ENCODE peak calls at places on chromosomes 4 and X, in four cellular contexts. Z, H, B and G are unnamed samples.

GRCh38 chrX:43446752-43447151 is 209.3 kb upstream of the MAOA start:
- DNase-seq in Z (no peak), H (no peak), B (no peak), G (no peak)

GRCh38 chr4:89724716-89725115 is 112.2 kb downstream of the SNCA start:
- DNase-seq in Z (no peak), H (peak), B (no peak), G (no peak)

GRCh38 chrX:72105436-72105835 is 26.3 kb downstream of the RTL5 start:
- DNase-seq in Z (no peak), H (no peak), B (no peak), G (no peak)

GRCh38 chr4:38562751-38563198 is 101.2 kb upstream of the KLF3 start:
- DNase-seq in Z (peak), H (peak), B (peak), G (peak)

GRCh38 chr4:94813221-94813620 is 55.5 kb downstream of the BMPR1B start:
- DNase-seq in Z (no peak), H (no peak), B (no peak), G (no peak)

GRCh38 chr4:168737441-168738176 is 240.8 kb downstream of the PALLD start:
- DNase-seq in Z (no peak), H (no peak), B (no peak), G (no peak)

GRCh38 chr4:141669501-141669900 is 33.1 kb downstream of the IL15 start:
- DNase-seq in Z (no peak), H (no peak), B (no peak), G (no peak)

GRCh38 chr4:864456-865120 is 38.7 kb upstream of the CPLX1 start:
- DNase-seq in Z (no peak), H (no peak), B (no peak), G (no peak)

GRCh38 chr4:140688711-140689598 is 67.2 kb downstream of the TBC1D9 start:
- DNase-seq in Z (no peak), H (peak), B (no peak), G (no peak)

GRCh38 chr4:173057442-173057841 is 111.2 kb upstream of the GALNT7 start:
- DNase-seq in Z (no peak), H (peak), B (no peak), G (no peak)

GRCh38 chrX:106752101-106752678 is 25.7 kb downstream of the RNF128 start:
- DNase-seq in Z (no peak), H (peak), B (no peak), G (no peak)

GRCh38 chr4:165970703-165971420 is 97.8 kb downstream of the TLL1 start:
- DNase-seq in Z (no peak), H (peak), B (no peak), G (no peak)

GRCh38 chrX:10254746-10255145 is 98.0 kb downstream of the CLCN4 start:
- DNase-seq in Z (no peak), H (peak), B (no peak), G (peak)

GRCh38 chrX:6225307-6226052 is 3.2 kb downstream of the NLGN4X start:
- DNase-seq in Z (no peak), H (no peak), B (no peak), G (no peak)

GRCh38 chr4:53281438-53281837 is 84.4 kb downstream of the SCFD2 start:
- DNase-seq in Z (no peak), H (no peak), B (no peak), G (no peak)

GRCh38 chr4:52552778-52553177 is 106.3 kb downstream of the USP46 start:
- DNase-seq in Z (no peak), H (peak), B (no peak), G (no peak)

GRCh38 chr4:28636971-28637370 is 1776.3 kb downstream of the STIM2 start:
- DNase-seq in Z (no peak), H (no peak), B (no peak), G (no peak)

GRCh38 chrX:31280580-31280979 is 208.7 kb upstream of the FTHL17 start:
- DNase-seq in Z (no peak), H (no peak), B (no peak), G (no peak)

GRCh38 chr4:2366252-2367192 is 51.9 kb downstream of the ZFYVE28 start:
- DNase-seq in Z (no peak), H (no peak), B (no peak), G (peak)

GRCh38 chr4:133969202-133969873 is 232.3 kb downstream of the PABPC4L start:
- DNase-seq in Z (no peak), H (peak), B (no peak), G (no peak)

GRCh38 chrX:140572724-140573123 is 67.9 kb upstream of the SOX3 start:
- DNase-seq in Z (peak), H (peak), B (peak), G (no peak)

GRCh38 chrX:107935664-107936433 is 46.3 kb downstream of the TEX13B start:
- DNase-seq in Z (no peak), H (peak), B (no peak), G (no peak)

GRCh38 chrX:85309717-85310116 is 65.9 kb downstream of the ZNF711 start:
- DNase-seq in Z (no peak), H (no peak), B (no peak), G (no peak)

GRCh38 chr4:5956285-5957021 is 61.8 kb downstream of the C4orf50 start:
- DNase-seq in Z (no peak), H (no peak), B (no peak), G (no peak)

GRCh38 chr4:152193059-152193458 is 342.8 kb downstream of the FBXW7 start:
- DNase-seq in Z (no peak), H (no peak), B (no peak), G (no peak)

GRCh38 chr4:8218371-8219050 is 19.4 kb downstream of the SH3TC1 start:
- DNase-seq in Z (no peak), H (no peak), B (no peak), G (peak)

GRCh38 chr4:85005865-85006377 is 39.4 kb upstream of the WDFY3 start:
- DNase-seq in Z (no peak), H (peak), B (no peak), G (no peak)

GRCh38 chr4:41930139-41930831 is 4.9 kb upstream of the TMEM33 start:
- DNase-seq in Z (no peak), H (no peak), B (no peak), G (no peak)

GRCh38 chrX:37786666-37787337 is 6.9 kb downstream of the CYBB start:
- DNase-seq in Z (no peak), H (no peak), B (no peak), G (no peak)

GRCh38 chrX:68867458-68868166 is 38.8 kb downstream of the EFNB1 start:
- DNase-seq in Z (no peak), H (no peak), B (no peak), G (no peak)

GRCh38 chr4:182881928-182882327 is 35.3 kb downstream of the DCTD start:
- DNase-seq in Z (no peak), H (no peak), B (no peak), G (no peak)

GRCh38 chr4:124873361-124874171 is 161.0 kb upstream of the ANKRD50 start:
- DNase-seq in Z (no peak), H (no peak), B (no peak), G (no peak)